ENCODE peak calls at places on chromosome 13, in five cellular contexts. L is globus pallidus; K is aorta; V is stimulated activated CD4-positive, alpha-beta T cell treated with anti-CD3 and anti-CD28 coated beads, Interleukin-15, amount 100 ng/mL, for 1 hour; P is NCI-H1092. A is an unnamed sample.

GRCh38 chr13:110624766-110625756 is 9.7 kb downstream of the NAXD start:
- DNase-seq in L (no peak), K (no peak), V (no peak), P (no peak), A (no peak)

GRCh38 chr13:96824110-96824509 is 170.2 kb downstream of the OXGR1 start:
- DNase-seq in K (no peak), P (no peak), L (no peak), V (no peak), A (no peak)

GRCh38 chr13:95955255-95955654 is 97.9 kb downstream of the UGGT2 start:
- DNase-seq in K (no peak), P (no peak), L (no peak), V (no peak), A (no peak)

GRCh38 chr13:20713751-20714150 is 10.3 kb downstream of the IL17D start:
- DNase-seq in L (peak), K (peak), V (no peak), P (no peak), A (no peak)

GRCh38 chr13:81283561-81283960 is 942.6 kb upstream of the SPRY2 start:
- DNase-seq in K (no peak), V (no peak), L (no peak), P (no peak), A (no peak)

GRCh38 chr13:97386832-97387486 is 47.0 kb upstream of the RAP2A start:
- DNase-seq in L (peak), P (no peak), V (no peak), K (peak), A (no peak)

GRCh38 chr13:111940892-111941291 is 126.1 kb upstream of the SOX1 start:
- DNase-seq in K (no peak), P (no peak), L (no peak), V (no peak), A (no peak)

GRCh38 chr13:40993119-40993518 is 26.0 kb downstream of the ELF1 start:
- DNase-seq in P (peak), K (no peak), V (no peak), L (no peak), A (no peak)

GRCh38 chr13:112960671-112961070 is 8.3 kb upstream of the MCF2L start:
- DNase-seq in K (peak), P (no peak), V (no peak), L (no peak), A (no peak)

GRCh38 chr13:107202371-107203023 is 634.6 kb upstream of the ARGLU1 start:
- DNase-seq in V (no peak), P (no peak), K (no peak), L (no peak), A (no peak)

GRCh38 chr13:42969558-42970172 is 22.4 kb downstream of the EPSTI1 start:
- DNase-seq in V (peak), K (peak), P (peak), L (peak), A (peak)

A was measured in omental fat pad.